ENCODE peak calls at places on chromosome 13, in seven cellular contexts. P is brain microvascular endothelial cell; U is fibroblast of lung; J is CD8-positive, alpha-beta T cell; N is colonic mucosa; I is psoas muscle; Y is breast epithelium. F is an unnamed sample.
A peak's percentile ranks its signal among the peaks of the same experiment; 100 is the strongest.

GRCh38 chr13:33454844-33455256 is 169.3 kb upstream of the STARD13 start:
- DNase-seq in P (no peak), U (peak; percentile 83), J (no peak), N (no peak), I (no peak), Y (no peak), F (no peak)

GRCh38 chr13:43229506-43229905 is 206.1 kb downstream of the DNAJC15 start:
- DNase-seq in P (peak; percentile 76), U (peak; percentile 81), J (no peak), N (no peak), I (no peak), Y (no peak), F (no peak)

GRCh38 chr13:95128045-95128643 is 173.1 kb downstream of the ABCC4 start:
- DNase-seq in P (no peak), U (peak; percentile 66), J (no peak), N (no peak), I (no peak), Y (no peak), F (no peak)

GRCh38 chr13:36882829-36883390 is 37.1 kb downstream of the SMAD9 start:
- DNase-seq in P (no peak), U (peak; percentile 3), J (no peak), N (no peak), I (no peak), Y (no peak), F (no peak)

GRCh38 chr13:32901994-32902780 is 114.0 kb upstream of the KL start:
- DNase-seq in P (no peak), U (peak; percentile 32), J (no peak), N (no peak), I (peak; percentile 46), Y (no peak), F (no peak)

GRCh38 chr13:94632227-94632980 is 30.7 kb downstream of the GPR180 start:
- DNase-seq in P (no peak), U (peak; percentile 6), J (no peak), N (no peak), I (no peak), Y (no peak), F (no peak)

GRCh38 chr13:79501538-79502232 is 20.7 kb downstream of the NDFIP2 start:
- DNase-seq in P (no peak), U (peak; percentile 75), J (no peak), N (no peak), I (no peak), Y (no peak), F (no peak)

GRCh38 chr13:36920612-36921185 is 661 bp upstream of the SMAD9 start:
- DNase-seq in P (no peak), U (peak; percentile 2), J (no peak), N (no peak), I (no peak), Y (no peak), F (no peak)

GRCh38 chr13:49986471-49986870 is 10.4 kb upstream of the TRIM13 start:
- DNase-seq in P (no peak), U (no peak), J (no peak), N (no peak), I (no peak), Y (no peak), F (no peak)

GRCh38 chr13:106796280-106797047 is 228.5 kb upstream of the ARGLU1 start:
- DNase-seq in P (no peak), U (no peak), J (no peak), N (no peak), I (no peak), Y (no peak), F (no peak)

GRCh38 chr13:98796798-98797197 is 44.3 kb upstream of the SLC15A1 start:
- DNase-seq in P (no peak), U (no peak), J (no peak), N (no peak), I (no peak), Y (no peak), F (no peak)

GRCh38 chr13:43484432-43485225 is 302.1 kb downstream of the ENOX1 start:
- DNase-seq in P (no peak), U (no peak), J (no peak), N (no peak), I (no peak), Y (no peak), F (no peak)

GRCh38 chr13:78786399-78786879 is 127.5 kb upstream of the OBI1 start:
- DNase-seq in P (no peak), U (no peak), J (no peak), N (no peak), I (no peak), Y (no peak), F (peak; percentile 43)

GRCh38 chr13:103157034-103157433 is 90.8 kb upstream of the SLC10A2 start:
- DNase-seq in P (no peak), U (no peak), J (no peak), N (no peak), I (no peak), Y (no peak), F (no peak)

GRCh38 chr13:39684531-39685137 is 29.2 kb downstream of the COG6 start:
- DNase-seq in P (no peak), U (peak; percentile 56), J (no peak), N (no peak), I (no peak), Y (no peak), F (peak; percentile 73)

GRCh38 chr13:74129500-74130144 is 4.6 kb downstream of the KLF12 start:
- DNase-seq in P (no peak), U (peak; percentile 27), J (no peak), N (peak; percentile 67), I (no peak), Y (no peak), F (peak; percentile 81)

GRCh38 chr13:27556109-27556508 is 64.2 kb downstream of the LNX2 start:
- DNase-seq in P (peak; percentile 81), U (peak; percentile 67), J (no peak), N (no peak), I (no peak), Y (no peak), F (no peak)

GRCh38 chr13:50357586-50358118 is 342.4 kb downstream of the KCNRG start:
- DNase-seq in P (peak; percentile 83), U (peak; percentile 96), J (no peak), N (no peak), I (no peak), Y (peak; percentile 56), F (no peak)

GRCh38 chr13:41939403-41939802 is 21.5 kb downstream of the VWA8 start:
- DNase-seq in P (no peak), U (no peak), J (no peak), N (no peak), I (no peak), Y (no peak), F (peak; percentile 32)

GRCh38 chr13:57633141-57633949 is 1.8 kb downstream of the PCDH17 start:
- DNase-seq in P (no peak), U (peak; percentile 50), J (no peak), N (no peak), I (peak; percentile 48), Y (peak; percentile 51), F (no peak)

GRCh38 chr13:80665792-80666333 is 324.9 kb upstream of the SPRY2 start:
- DNase-seq in P (no peak), U (peak; percentile 1), J (no peak), N (no peak), I (no peak), Y (no peak), F (no peak)

GRCh38 chr13:62418872-62419271 is 1003.2 kb upstream of the PCDH20 start:
- DNase-seq in P (no peak), U (no peak), J (no peak), N (no peak), I (no peak), Y (no peak), F (peak; percentile 4)

GRCh38 chr13:87498681-87499080 is 172.5 kb upstream of the SLITRK5 start:
- DNase-seq in P (no peak), U (peak; percentile 16), J (no peak), N (no peak), I (no peak), Y (no peak), F (peak; percentile 45)

GRCh38 chr13:96003304-96003703 is 49.9 kb downstream of the UGGT2 start:
- DNase-seq in P (no peak), U (peak; percentile 16), J (no peak), N (no peak), I (no peak), Y (no peak), F (peak; percentile 4)

DNA sequence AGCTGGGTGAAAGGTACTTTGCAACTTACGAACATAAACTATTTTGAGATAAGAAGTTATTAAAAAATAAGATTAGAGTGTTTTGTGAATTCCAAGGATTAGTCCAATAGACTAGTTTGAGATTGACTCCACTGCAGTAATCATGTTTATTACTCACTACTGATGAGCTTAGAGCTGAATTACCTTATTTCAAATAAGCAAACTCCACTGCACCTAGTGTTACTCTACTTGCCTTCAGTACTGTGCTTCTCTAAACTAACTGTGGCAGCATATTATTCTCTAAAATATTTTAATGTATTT is 111.7 kb downstream of the MIPEP start:
- DNase-seq in P (no peak), U (no peak), J (no peak), N (no peak), I (no peak), Y (no peak), F (no peak)
- H3K36me3 ChIP-seq in P (no peaks in the 10 kb centered on the region), U (no peaks in the 10 kb centered on the region), J (no peaks in the 10 kb centered on the region), N (no peaks in the 10 kb centered on the region), I (no peaks in the 10 kb centered on the region), Y (no peaks in the 10 kb centered on the region), F (no peaks in the 10 kb centered on the region)

GRCh38 chr13:44661936-44662335 is 85.8 kb upstream of the TSC22D1 start:
- DNase-seq in P (no peak), U (no peak), J (no peak), N (no peak), I (no peak), Y (no peak), F (no peak)
- H3K27ac ChIP-seq in P (no peak overlapping the region), U (no peak overlapping the region), J (no peak overlapping the region), N (no peak overlapping the region), I (no peak overlapping the region), Y (no peak overlapping the region), F (no peak overlapping the region)

DNA sequence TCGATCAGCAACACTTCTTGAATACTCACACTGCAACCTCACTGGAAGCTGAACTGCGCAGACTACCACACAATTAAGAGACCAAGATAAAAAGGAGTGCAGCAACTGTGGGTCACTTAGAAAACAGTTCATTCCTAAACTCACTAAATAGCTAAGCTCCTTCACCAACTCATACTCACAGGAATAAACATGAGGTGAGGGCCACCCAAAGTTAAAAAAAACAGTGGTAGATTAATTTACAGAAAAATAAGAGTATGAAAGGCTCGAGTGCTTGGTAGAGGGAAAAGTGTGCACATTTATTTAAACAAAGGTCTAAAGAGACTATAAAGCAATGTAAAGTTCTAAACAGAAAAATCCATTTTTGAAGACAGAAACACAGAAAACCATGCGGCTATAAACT is 7.6 kb downstream of the ANKRD10 start:
- DNase-seq in P (no peak), U (no peak), J (no peak), N (no peak), I (no peak), Y (no peak), F (no peak)
- H3K36me3 ChIP-seq in P (peaks cover 32% of the 10 kb centered on the region), U (peaks cover 4% of the 10 kb centered on the region), J (peaks cover 14% of the 10 kb centered on the region), N (no peaks in the 10 kb centered on the region), I (peaks cover 61% of the 10 kb centered on the region), Y (no peaks in the 10 kb centered on the region), F (peaks cover 45% of the 10 kb centered on the region)

DNA sequence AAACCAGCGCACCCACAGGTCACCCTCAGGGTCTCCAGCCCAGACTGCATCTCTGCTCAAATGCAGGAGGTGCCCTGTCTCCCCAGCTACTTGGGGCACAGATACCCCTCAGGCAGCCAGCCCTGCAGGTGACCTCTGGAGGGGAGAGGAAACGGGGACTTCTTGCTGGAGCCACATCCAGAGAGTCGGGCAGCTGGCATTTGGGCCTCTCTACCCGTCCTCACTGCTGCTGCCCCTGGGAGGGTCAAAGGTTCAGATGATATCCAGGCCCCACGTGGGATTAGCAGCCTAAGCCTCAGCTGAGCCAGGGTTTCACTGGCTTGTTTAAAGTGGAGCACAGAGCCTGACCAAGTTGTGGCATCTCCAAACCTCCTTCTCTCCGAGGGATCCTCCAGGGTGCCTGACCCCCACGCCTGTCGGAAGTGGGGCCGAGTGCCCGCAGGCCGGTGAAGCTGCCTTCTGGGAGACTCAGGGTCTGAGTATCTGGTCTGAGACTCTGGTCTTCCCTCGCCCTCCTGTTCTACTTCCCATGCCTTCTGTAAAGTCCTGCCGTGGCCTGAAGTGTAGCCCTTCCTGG is 2.2 kb downstream of the RASA3 start:
- DNase-seq in P (no peak), U (no peak), J (no peak), N (no peak), I (peak; percentile 21), Y (no peak), F (no peak)
- H3K27ac ChIP-seq in P (peak overlapping the region; percentile 96), U (peak overlapping the region; percentile 96), J (peak overlapping the region; percentile 92), N (peak overlapping the region; percentile 76), I (peak overlapping the region; percentile 92), Y (peak overlapping the region; percentile 80), F (peak overlapping the region; percentile 94)